ENCODE peak calls at places on chromosomes 6 and 20, in seven cellular contexts. D, I, A, P, Z, M and N are unnamed samples.
A peak's percentile ranks its signal among the peaks of the same experiment; 100 is the strongest.

GRCh38 chr6:72826744-72827438 is 205.0 kb downstream of the KCNQ5 start:
- DNase-seq in D (no peak), Z (peak; percentile 84), M (no peak), P (no peak), A (no peak), I (no peak), N (peak; percentile 73)

GRCh38 chr6:52155791-52156576 is 30.2 kb upstream of the IL17A start:
- DNase-seq in M (peak; percentile 29), I (no peak), Z (no peak), P (no peak), D (peak; percentile 72), A (no peak), N (no peak)

GRCh38 chr20:63178889-63179751 is 36.8 kb downstream of the YTHDF1 start:
- DNase-seq in M (peak; percentile 83), D (peak; percentile 16), Z (no peak), P (no peak), A (peak; percentile 85), I (no peak), N (peak; percentile 19)

GRCh38 chr6:91141352-91141751 is 554.5 kb upstream of the MAP3K7 start:
- DNase-seq in I (no peak), A (no peak), D (peak; percentile 38), P (no peak), M (no peak), Z (no peak), N (peak; percentile 9)

GRCh38 chr20:32164984-32165735 is 42.4 kb downstream of the PLAGL2 start:
- DNase-seq in P (no peak), M (no peak), D (no peak), Z (peak; percentile 22), A (no peak), I (no peak), N (no peak)

GRCh38 chr6:153595903-153596302 is 443.1 kb upstream of the OPRM1 start:
- DNase-seq in M (peak; percentile 2), Z (peak; percentile 42), I (no peak), A (no peak), D (no peak), P (no peak), N (peak; percentile 63)

GRCh38 chr6:11230158-11231107 is 2.0 kb downstream of the NEDD9 start:
- DNase-seq in M (no peak), Z (no peak), I (no peak), D (no peak), P (no peak), A (no peak), N (peak; percentile 38)

GRCh38 chr6:108801331-108801730 is 46.9 kb upstream of the ARMC2 start:
- DNase-seq in A (peak; percentile 13), P (no peak), D (peak; percentile 44), M (no peak), I (no peak), Z (no peak), N (no peak)

GRCh38 chr6:11556308-11556707 is 18.8 kb downstream of the TMEM170B start:
- DNase-seq in Z (no peak), A (no peak), D (no peak), M (no peak), P (no peak), I (no peak), N (no peak)

GRCh38 chr6:153503810-153504209 is 372.7 kb upstream of the RGS17 start:
- DNase-seq in I (no peak), M (no peak), Z (no peak), P (no peak), A (no peak), D (peak; percentile 19), N (no peak)

GRCh38 chr6:10384333-10384718 is 30.5 kb downstream of the TFAP2A start:
- DNase-seq in D (no peak), A (no peak), Z (no peak), M (no peak), I (no peak), P (no peak), N (no peak)

GRCh38 chr6:105113422-105113821 is 66.4 kb downstream of the POPDC3 start:
- DNase-seq in D (no peak), Z (no peak), P (no peak), I (no peak), A (peak; percentile 30), M (no peak), N (no peak)

GRCh38 chr20:7971536-7972285 is 31.5 kb upstream of the HAO1 start:
- DNase-seq in D (no peak), P (no peak), A (no peak), Z (no peak), I (no peak), M (no peak), N (no peak)

GRCh38 chr6:40166963-40167362 is 232.7 kb upstream of the MOCS1 start:
- DNase-seq in A (no peak), D (no peak), I (no peak), Z (no peak), M (no peak), P (no peak), N (no peak)

GRCh38 chr6:47416396-47417345 is 60.9 kb upstream of the CD2AP start:
- DNase-seq in D (no peak), I (no peak), M (no peak), Z (no peak), A (no peak), P (no peak), N (no peak)

GRCh38 chr6:39060467-39061160 is 12.0 kb downstream of the GLP1R start:
- DNase-seq in A (no peak), P (no peak), I (no peak), M (no peak), D (no peak), Z (no peak), N (no peak)

GRCh38 chr6:26246553-26246952 is 118.4 kb upstream of the BTN3A2 start:
- DNase-seq in Z (no peak), I (no peak), A (no peak), M (no peak), D (no peak), P (no peak), N (no peak)

GRCh38 chr6:12991435-12991834 is 274.9 kb downstream of the PHACTR1 start:
- DNase-seq in Z (no peak), I (no peak), D (no peak), A (no peak), M (no peak), P (no peak), N (no peak)

GRCh38 chr20:19697415-19697814 is 60.6 kb upstream of the RIN2 start:
- DNase-seq in A (no peak), Z (no peak), D (no peak), I (no peak), P (no peak), M (no peak), N (no peak)

GRCh38 chr6:155194399-155194798 is 69.4 kb upstream of the CLDN20 start:
- DNase-seq in P (no peak), I (no peak), Z (no peak), M (no peak), D (no peak), A (no peak), N (no peak)

GRCh38 chr20:10430704-10431103 is 3.3 kb downstream of the MKKS start:
- DNase-seq in M (no peak), I (no peak), P (no peak), Z (no peak), A (no peak), D (no peak), N (no peak)

GRCh38 chr20:25271486-25272222 is 23.8 kb downstream of the PYGB start:
- DNase-seq in P (no peak), A (no peak), Z (no peak), M (no peak), I (no peak), D (no peak), N (no peak)

GRCh38 chr20:2463616-2464365 is 6.8 kb downstream of the SNRPB start:
- DNase-seq in A (no peak), I (no peak), D (no peak), Z (no peak), M (no peak), P (no peak), N (no peak)

GRCh38 chr20:45907219-45907948 is 4.6 kb downstream of the PLTP start:
- DNase-seq in A (no peak), Z (no peak), M (no peak), D (no peak), I (no peak), P (no peak), N (no peak)

GRCh38 chr6:151624481-151624880 is 130.7 kb downstream of the CCDC170 start:
- DNase-seq in D (no peak), Z (no peak), M (no peak), I (no peak), A (no peak), P (no peak), N (no peak)

GRCh38 chr6:34143884-34144580 is 1.9 kb downstream of the GRM4 start:
- DNase-seq in P (no peak), I (peak; percentile 34), M (peak; percentile 51), D (peak; percentile 23), Z (no peak), A (peak; percentile 84), N (peak; percentile 18)

GRCh38 chr6:79712616-79713015 is 81.5 kb downstream of the SH3BGRL2 start:
- DNase-seq in D (no peak), A (no peak), Z (no peak), I (no peak), P (no peak), M (no peak), N (no peak)

GRCh38 chr6:129513471-129513870 is 196.5 kb downstream of the ARHGAP18 start:
- DNase-seq in I (no peak), A (no peak), D (no peak), P (no peak), Z (no peak), M (no peak), N (no peak)

GRCh38 chr20:48631114-48632016 is 196.4 kb downstream of the PREX1 start:
- DNase-seq in M (no peak), P (no peak), D (no peak), Z (peak; percentile 55), I (no peak), A (peak; percentile 56), N (peak; percentile 47)